ENCODE peak calls at places on chromosome 4, in six cellular contexts. L is upper lobe of right lung, Z is AG09309, P is stomach, E is progenitor cell of endocrine pancreas, W is neural crest cell. C is an unnamed sample.

GRCh38 chr4:149631629-149632028 is 184.0 kb downstream of the IQCM start:
- DNase-seq in L (no peak), Z (no peak), P (no peak), E (no peak), W (no peak), C (no peak)

GRCh38 chr4:81651500-81651899 is 179.8 kb upstream of the RASGEF1B start:
- DNase-seq in L (no peak), Z (no peak), P (no peak), E (no peak), W (no peak), C (peak; percentile 50)

GRCh38 chr4:88616275-88616996 is 24.2 kb downstream of the HERC3 start:
- DNase-seq in L (no peak), Z (peak; percentile 92), P (no peak), E (no peak), W (no peak), C (no peak)

GRCh38 chr4:129839687-129840086 is 743.7 kb downstream of the C4orf33 start:
- DNase-seq in L (no peak), Z (no peak), P (no peak), E (no peak), W (no peak), C (no peak)

GRCh38 chr4:160510925-160511324 is 1408.0 kb downstream of the RAPGEF2 start:
- DNase-seq in L (no peak), Z (no peak), P (no peak), E (no peak), W (no peak), C (peak; percentile 36)

GRCh38 chr4:89111833-89112563 is 665 bp downstream of the TIGD2 start:
- DNase-seq in L (no peak), Z (peak; percentile 75), P (no peak), E (no peak), W (no peak), C (peak; percentile 92)

GRCh38 chr4:140266958-140267568 is 106.4 kb upstream of the SCOC start:
- DNase-seq in L (no peak), Z (no peak), P (no peak), E (no peak), W (no peak), C (peak; percentile 95)

GRCh38 chr4:2356123-2357069 is 62.0 kb downstream of the ZFYVE28 start:
- DNase-seq in L (peak; percentile 39), Z (no peak), P (no peak), E (no peak), W (no peak), C (no peak)

GRCh38 chr4:74374561-74375327 is 9.8 kb downstream of the EREG start:
- DNase-seq in L (peak; percentile 89), Z (peak; percentile 80), P (peak; percentile 49), E (no peak), W (no peak), C (peak; percentile 96)

GRCh38 chr4:140368686-140369085 is 4.8 kb upstream of the SCOC start:
- DNase-seq in L (no peak), Z (no peak), P (no peak), E (no peak), W (no peak), C (no peak)

GRCh38 chr4:181688416-181688815 is 554.8 kb upstream of the TENM3 start:
- DNase-seq in L (no peak), Z (peak; percentile 55), P (no peak), E (no peak), W (no peak), C (no peak)

GRCh38 chr4:39730067-39730466 is 32.1 kb downstream of the UBE2K start:
- DNase-seq in L (no peak), Z (no peak), P (no peak), E (no peak), W (no peak), C (no peak)

GRCh38 chr4:186808635-186809018 is 85.0 kb upstream of the FAT1 start:
- DNase-seq in L (no peak), Z (peak; percentile 78), P (no peak), E (no peak), W (no peak), C (no peak)

GRCh38 chr4:110793890-110794588 is 171.2 kb upstream of the PITX2 start:
- DNase-seq in L (no peak), Z (no peak), P (no peak), E (no peak), W (no peak), C (no peak)

GRCh38 chr4:3016839-3017410 is 53.6 kb downstream of the GRK4 start:
- DNase-seq in L (no peak), Z (no peak), P (no peak), E (no peak), W (no peak), C (no peak)

GRCh38 chr4:48654015-48654664 is 125.9 kb downstream of the FRYL start:
- DNase-seq in L (no peak), Z (no peak), P (no peak), E (no peak), W (no peak), C (no peak)

GRCh38 chr4:80471701-80472100 is 136.2 kb downstream of the CFAP299 start:
- DNase-seq in L (peak; percentile 69), Z (no peak), P (peak; percentile 52), E (peak; percentile 22), W (no peak), C (peak; percentile 47)

GRCh38 chr4:15238720-15239119 is 189.1 kb upstream of the C1QTNF7 start:
- DNase-seq in L (no peak), Z (no peak), P (no peak), E (peak; percentile 12), W (peak; percentile 23), C (peak; percentile 34)

GRCh38 chr4:65482410-65482809 is 187.9 kb downstream of the EPHA5 start:
- DNase-seq in L (no peak), Z (no peak), P (no peak), E (no peak), W (no peak), C (no peak)

GRCh38 chr4:83906561-83906960 is 370.7 kb downstream of the GPAT3 start:
- DNase-seq in L (no peak), Z (peak; percentile 4), P (no peak), E (no peak), W (no peak), C (no peak)

GRCh38 chr4:102599455-102599854 is 98.3 kb downstream of the NFKB1 start:
- DNase-seq in L (no peak), Z (no peak), P (no peak), E (no peak), W (no peak), C (no peak)

GRCh38 chr4:179200681-179201080 is 1758.4 kb upstream of the AGA start:
- DNase-seq in L (no peak), Z (no peak), P (no peak), E (no peak), W (no peak), C (no peak)

GRCh38 chr4:3836802-3837601 is 70.8 kb downstream of the ADRA2C start:
- DNase-seq in L (no peak), Z (no peak), P (no peak), E (no peak), W (peak; percentile 26), C (no peak)

GRCh38 chr4:185068837-185069236 is 50.5 kb downstream of the HELT start:
- DNase-seq in L (no peak), Z (no peak), P (no peak), E (no peak), W (no peak), C (no peak)

GRCh38 chr4:153452661-153453378 is 13.3 kb upstream of the TMEM131L start:
- DNase-seq in L (no peak), Z (no peak), P (no peak), E (no peak), W (no peak), C (no peak)

GRCh38 chr4:83252782-83253405 is 31.7 kb downstream of the COQ2 start:
- DNase-seq in L (no peak), Z (no peak), P (peak; percentile 79), E (peak; percentile 29), W (peak; percentile 48), C (peak; percentile 39)

GRCh38 chr4:112766422-112766821 is 129.5 kb downstream of the LARP7 start:
- DNase-seq in L (no peak), Z (peak; percentile 1), P (no peak), E (no peak), W (peak; percentile 20), C (no peak)

GRCh38 chr4:150581611-150582010 is 340 bp upstream of the MAB21L2 start:
- DNase-seq in L (no peak), Z (no peak), P (no peak), E (no peak), W (peak; percentile 50), C (no peak)

GRCh38 chr4:119750771-119751170 is 122.2 kb upstream of the PDE5A start:
- DNase-seq in L (no peak), Z (peak; percentile 46), P (no peak), E (no peak), W (no peak), C (no peak)

GRCh38 chr4:67234296-67234695 is 311.0 kb downstream of the CENPC start:
- DNase-seq in L (no peak), Z (no peak), P (no peak), E (no peak), W (no peak), C (no peak)

GRCh38 chr4:81997313-81997712 is 376.5 kb downstream of the HNRNPD start:
- DNase-seq in L (no peak), Z (no peak), P (no peak), E (no peak), W (no peak), C (no peak)

GRCh38 chr4:177902386-177902785 is 460.1 kb upstream of the AGA start:
- DNase-seq in L (no peak), Z (no peak), P (no peak), E (no peak), W (no peak), C (no peak)

GRCh38 chr4:146545102-146545501 is 23.4 kb upstream of the SLC10A7 start:
- DNase-seq in L (no peak), Z (no peak), P (no peak), E (no peak), W (no peak), C (no peak)

DNA sequence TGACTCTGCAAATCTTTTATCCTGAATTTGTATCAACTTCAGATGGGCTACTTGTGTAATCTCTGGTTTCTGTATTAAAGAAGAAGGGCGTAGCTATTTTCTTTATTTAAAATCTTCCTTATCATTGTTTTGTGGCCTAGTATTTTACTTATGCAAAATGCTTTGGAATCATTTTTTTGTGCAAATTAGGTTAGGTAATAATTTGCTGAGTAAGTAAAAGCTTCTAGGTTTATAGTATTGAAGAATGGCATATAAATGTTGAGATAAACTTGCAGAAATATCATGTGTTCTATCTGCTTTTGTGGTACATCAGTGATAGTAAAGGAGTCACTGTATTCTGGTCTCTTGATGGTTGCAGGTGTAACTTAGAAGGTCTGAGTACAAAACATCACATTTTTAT is 197.2 kb upstream of the IL15 start:
- DNase-seq in L (no peak), Z (no peak), P (no peak), E (no peak), W (no peak), C (no peak)
- TF ChIP-seq CTCF in L (no peak), Z (no peak), P (no peak), E (no peak), W (no peak), C (no peak)

GRCh38 chr4:6892190-6892908 is 17.3 kb upstream of the TBC1D14 start:
- DNase-seq in L (peak; percentile 69), Z (no peak), P (peak; percentile 48), E (no peak), W (peak; percentile 37), C (no peak)
- TF ChIP-seq CTCF in L (peak; percentile 17), Z (no peak), P (no peak), E (no peak), W (no peak), C (no peak)

GRCh38 chr4:167290684-167291083 is 56.4 kb upstream of the SPOCK3 start:
- DNase-seq in L (no peak), Z (no peak), P (no peak), E (no peak), W (no peak), C (no peak)
- TF ChIP-seq CTCF in L (peak; percentile 38), Z (no peak), P (no peak), E (peak; percentile 67), W (peak; percentile 70), C (peak; percentile 55)

GRCh38 chr4:86484241-86484640 is 109.9 kb upstream of the PTPN13 start:
- DNase-seq in L (no peak), Z (no peak), P (no peak), E (no peak), W (no peak), C (no peak)
- TF ChIP-seq CTCF in L (no peak), Z (no peak), P (no peak), E (no peak), W (no peak), C (no peak)

C was measured in PC-9.